ENCODE peak calls at places on chromosome 9, in nine cellular contexts. E, I, U, P, C, K, O, Y and G are unnamed samples.

GRCh38 chr9:122197882-122198281 is 30.9 kb downstream of the LHX6 start:
- DNase-seq in E (no peak), I (no peak), U (no peak), P (no peak), C (no peak), K (no peak), O (no peak), Y (no peak), G (no peak)

GRCh38 chr9:77926314-77926959 is 105.2 kb downstream of the GNAQ start:
- DNase-seq in E (peak), I (no peak), U (no peak), P (no peak), C (no peak), K (no peak), O (no peak), Y (no peak), G (no peak)

GRCh38 chr9:31140316-31140715 is 1244.1 kb upstream of the ACO1 start:
- DNase-seq in E (peak), I (no peak), U (no peak), P (no peak), C (no peak), K (no peak), O (peak), Y (peak), G (peak)

GRCh38 chr9:5958273-5958672 is 57.2 kb downstream of the RANBP6 start:
- DNase-seq in E (no peak), I (no peak), U (no peak), P (no peak), C (no peak), K (no peak), O (no peak), Y (peak), G (no peak)

GRCh38 chr9:125649315-125649714 is 57.7 kb downstream of the MAPKAP1 start:
- DNase-seq in E (peak), I (no peak), U (no peak), P (peak), C (no peak), K (no peak), O (peak), Y (no peak), G (no peak)

GRCh38 chr9:114994716-114995115 is 64.3 kb upstream of the TNFSF8 start:
- DNase-seq in E (no peak), I (no peak), U (no peak), P (no peak), C (no peak), K (no peak), O (no peak), Y (no peak), G (no peak)

GRCh38 chr9:114905160-114905940 is 25.0 kb downstream of the TNFSF8 start:
- DNase-seq in E (no peak), I (no peak), U (no peak), P (no peak), C (no peak), K (no peak), O (no peak), Y (no peak), G (no peak)

GRCh38 chr9:121204611-121205010 is 2.9 kb upstream of the RAB14 start:
- DNase-seq in E (no peak), I (no peak), U (no peak), P (no peak), C (no peak), K (no peak), O (no peak), Y (no peak), G (no peak)

GRCh38 chr9:77952641-77953341 is 78.8 kb downstream of the GNAQ start:
- DNase-seq in E (peak), I (no peak), U (no peak), P (no peak), C (no peak), K (no peak), O (no peak), Y (no peak), G (no peak)

GRCh38 chr9:76310991-76311390 is 83.2 kb downstream of the RFK start:
- DNase-seq in E (no peak), I (no peak), U (no peak), P (no peak), C (no peak), K (no peak), O (no peak), Y (no peak), G (no peak)

GRCh38 chr9:103816146-103816545 is 278.0 kb upstream of the SMC2 start:
- DNase-seq in E (no peak), I (no peak), U (no peak), P (no peak), C (no peak), K (no peak), O (no peak), Y (no peak), G (no peak)

GRCh38 chr9:36050472-36050871 is 13.8 kb downstream of the RECK start:
- DNase-seq in E (no peak), I (no peak), U (no peak), P (no peak), C (no peak), K (no peak), O (no peak), Y (no peak), G (no peak)

GRCh38 chr9:83707518-83707767 is 315 bp downstream of the UBQLN1 start:
- DNase-seq in E (peak), I (no peak), U (no peak), P (peak), C (no peak), K (no peak), O (no peak), Y (no peak), G (no peak)

GRCh38 chr9:137598943-137599342 is 6.5 kb upstream of the ARRDC1 start:
- DNase-seq in E (no peak), I (no peak), U (no peak), P (no peak), C (no peak), K (no peak), O (no peak), Y (no peak), G (no peak)

GRCh38 chr9:130570200-130570599 is 9.2 kb upstream of the FUBP3 start:
- DNase-seq in E (peak), I (no peak), U (no peak), P (no peak), C (no peak), K (no peak), O (no peak), Y (no peak), G (no peak)

GRCh38 chr9:135985459-135985774 is 24.2 kb upstream of the UBAC1 start:
- DNase-seq in E (no peak), I (no peak), U (no peak), P (no peak), C (no peak), K (no peak), O (no peak), Y (no peak), G (no peak)

GRCh38 chr9:70260007-70260443 is 1.2 kb downstream of the SMC5 start:
- DNase-seq in E (peak), I (peak), U (no peak), P (no peak), C (no peak), K (peak), O (no peak), Y (no peak), G (no peak)

GRCh38 chr9:89476546-89476945 is 21.4 kb downstream of the SEMA4D start:
- DNase-seq in E (no peak), I (no peak), U (no peak), P (no peak), C (no peak), K (no peak), O (no peak), Y (no peak), G (no peak)

GRCh38 chr9:13026956-13027355 is 252.1 kb downstream of the LURAP1L start:
- DNase-seq in E (no peak), I (no peak), U (no peak), P (no peak), C (no peak), K (peak), O (no peak), Y (no peak), G (no peak)

GRCh38 chr9:106305428-106306133 is 557.4 kb upstream of the ZNF462 start:
- DNase-seq in E (no peak), I (no peak), U (no peak), P (no peak), C (no peak), K (no peak), O (no peak), Y (no peak), G (no peak)

GRCh38 chr9:99264070-99264469 is 42.0 kb downstream of the SEC61B start:
- DNase-seq in E (peak), I (no peak), U (no peak), P (peak), C (no peak), K (no peak), O (no peak), Y (peak), G (peak)

GRCh38 chr9:6924149-6924548 is 166.4 kb downstream of the KDM4C start:
- DNase-seq in E (no peak), I (no peak), U (no peak), P (no peak), C (no peak), K (no peak), O (no peak), Y (no peak), G (no peak)

GRCh38 chr9:16136961-16137360 is 584.1 kb downstream of the CCDC171 start:
- DNase-seq in E (no peak), I (no peak), U (no peak), P (no peak), C (no peak), K (no peak), O (no peak), Y (no peak), G (no peak)

GRCh38 chr9:73151653-73152382 is at the start of gene ANXA1:
- DNase-seq in E (peak), I (no peak), U (no peak), P (no peak), C (no peak), K (no peak), O (peak), Y (no peak), G (peak)

GRCh38 chr9:33120620-33121019 is 44.1 kb upstream of the SMU1 start:
- DNase-seq in E (no peak), I (no peak), U (no peak), P (no peak), C (no peak), K (no peak), O (peak), Y (no peak), G (no peak)

GRCh38 chr9:69455311-69455710 is 130.3 kb downstream of the ENTREP1 start:
- DNase-seq in E (no peak), I (no peak), U (no peak), P (no peak), C (no peak), K (no peak), O (peak), Y (no peak), G (no peak)